ENCODE peak calls at places on chromosomes 6 and 20, in seven cellular contexts. One of them, this sample, is unnamed.

GRCh38 chr6:164124986-164125385 is 710.5 kb downstream of the QKI start:
- DNase-seq in HFF-Myc: no peak
- DNase-seq in A549: no peak
- DNase-seq in lower leg skin: no peak
- DNase-seq in HepG2: no peak
- DNase-seq in fibroblast of pulmonary artery: no peak
- DNase-seq in breast epithelium: no peak
- DNase-seq in this sample: no peak

GRCh38 chr6:74319292-74319691 is 623.3 kb downstream of the CD109 start:
- DNase-seq in HFF-Myc: no peak
- DNase-seq in A549: no peak
- DNase-seq in lower leg skin: no peak
- DNase-seq in HepG2: no peak
- DNase-seq in fibroblast of pulmonary artery: no peak
- DNase-seq in breast epithelium: no peak
- DNase-seq in this sample: no peak

GRCh38 chr20:61634376-61634775 is 382.3 kb downstream of the CDH4 start:
- DNase-seq in HFF-Myc: no peak
- DNase-seq in A549: no peak
- DNase-seq in lower leg skin: no peak
- DNase-seq in HepG2: no peak
- DNase-seq in fibroblast of pulmonary artery: no peak
- DNase-seq in breast epithelium: no peak
- DNase-seq in this sample: no peak

GRCh38 chr20:50848341-50848808 is 53.5 kb downstream of the BCAS4 start:
- DNase-seq in HFF-Myc: no peak
- DNase-seq in A549: no peak
- DNase-seq in lower leg skin: no peak
- DNase-seq in HepG2: no peak
- DNase-seq in fibroblast of pulmonary artery: peak
- DNase-seq in breast epithelium: no peak
- DNase-seq in this sample: no peak

GRCh38 chr20:25178563-25179438 is 16.7 kb upstream of the ENTPD6 start:
- DNase-seq in HFF-Myc: peak
- DNase-seq in A549: peak
- DNase-seq in lower leg skin: no peak
- DNase-seq in HepG2: peak
- DNase-seq in fibroblast of pulmonary artery: peak
- DNase-seq in breast epithelium: no peak
- DNase-seq in this sample: no peak

GRCh38 chr6:36827261-36828079 is 11.8 kb downstream of the CPNE5 start:
- DNase-seq in HFF-Myc: peak
- DNase-seq in A549: no peak
- DNase-seq in lower leg skin: no peak
- DNase-seq in HepG2: no peak
- DNase-seq in fibroblast of pulmonary artery: peak
- DNase-seq in breast epithelium: no peak
- DNase-seq in this sample: no peak

GRCh38 chr20:53028337-53029007 is 56.3 kb downstream of the TSHZ2 start:
- DNase-seq in HFF-Myc: no peak
- DNase-seq in A549: no peak
- DNase-seq in lower leg skin: no peak
- DNase-seq in HepG2: no peak
- DNase-seq in fibroblast of pulmonary artery: no peak
- DNase-seq in breast epithelium: no peak
- DNase-seq in this sample: no peak

GRCh38 chr6:4910060-4910746 is 93.6 kb downstream of the RPP40 start:
- DNase-seq in HFF-Myc: no peak
- DNase-seq in A549: no peak
- DNase-seq in lower leg skin: no peak
- DNase-seq in HepG2: no peak
- DNase-seq in fibroblast of pulmonary artery: no peak
- DNase-seq in breast epithelium: no peak
- DNase-seq in this sample: no peak

GRCh38 chr6:158461954-158462353 is 97.9 kb upstream of the TMEM181 start:
- DNase-seq in HFF-Myc: no peak
- DNase-seq in A549: no peak
- DNase-seq in lower leg skin: no peak
- DNase-seq in HepG2: no peak
- DNase-seq in fibroblast of pulmonary artery: peak
- DNase-seq in breast epithelium: no peak
- DNase-seq in this sample: no peak

DNA sequence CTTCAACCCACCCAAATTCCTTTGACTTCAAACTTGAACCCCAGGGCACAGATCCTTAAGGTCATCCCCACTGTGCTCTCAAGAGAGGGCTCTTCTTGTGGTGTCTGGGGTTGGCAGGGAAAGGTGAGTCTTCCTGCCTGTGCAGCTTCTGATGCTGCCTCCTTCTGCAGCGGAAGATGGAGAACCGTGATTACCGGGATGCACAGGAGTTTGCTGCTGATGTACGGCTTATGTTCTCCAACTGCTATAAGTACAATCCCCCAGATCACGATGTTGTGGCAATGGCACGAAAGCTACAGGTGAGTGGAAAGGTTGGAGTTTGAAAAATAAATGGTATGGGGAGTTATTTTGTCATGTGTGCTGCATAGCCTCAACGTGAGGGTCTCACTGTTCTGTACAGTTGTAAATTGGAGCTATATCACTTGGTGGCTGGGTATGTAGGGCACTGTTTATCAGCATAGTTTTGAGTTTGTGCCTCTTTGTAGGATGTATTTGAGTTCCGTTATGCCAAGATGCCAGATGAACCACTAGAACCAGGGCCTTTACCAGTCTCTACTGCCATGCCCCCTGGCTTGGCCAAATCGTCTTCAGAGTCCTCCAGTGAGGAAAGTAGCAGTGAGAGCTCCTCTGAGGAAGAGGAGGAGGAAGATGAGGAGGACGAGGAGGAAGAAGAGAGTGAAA is 9.0 kb downstream of the BRD2 start:
- DNase-seq in HFF-Myc: no peak
- DNase-seq in A549: no peak
- DNase-seq in lower leg skin: no peak
- DNase-seq in HepG2: no peak
- DNase-seq in fibroblast of pulmonary artery: no peak
- DNase-seq in breast epithelium: no peak
- DNase-seq in this sample: no peak
- H3K4me3 ChIP-seq in HFF-Myc: no peak
- H3K4me3 ChIP-seq in A549: no peak
- H3K4me3 ChIP-seq in lower leg skin: no peak
- H3K4me3 ChIP-seq in HepG2: no peak
- H3K4me3 ChIP-seq in fibroblast of pulmonary artery: no peak
- H3K4me3 ChIP-seq in breast epithelium: no peak
- H3K4me3 ChIP-seq in this sample: no peak

DNA sequence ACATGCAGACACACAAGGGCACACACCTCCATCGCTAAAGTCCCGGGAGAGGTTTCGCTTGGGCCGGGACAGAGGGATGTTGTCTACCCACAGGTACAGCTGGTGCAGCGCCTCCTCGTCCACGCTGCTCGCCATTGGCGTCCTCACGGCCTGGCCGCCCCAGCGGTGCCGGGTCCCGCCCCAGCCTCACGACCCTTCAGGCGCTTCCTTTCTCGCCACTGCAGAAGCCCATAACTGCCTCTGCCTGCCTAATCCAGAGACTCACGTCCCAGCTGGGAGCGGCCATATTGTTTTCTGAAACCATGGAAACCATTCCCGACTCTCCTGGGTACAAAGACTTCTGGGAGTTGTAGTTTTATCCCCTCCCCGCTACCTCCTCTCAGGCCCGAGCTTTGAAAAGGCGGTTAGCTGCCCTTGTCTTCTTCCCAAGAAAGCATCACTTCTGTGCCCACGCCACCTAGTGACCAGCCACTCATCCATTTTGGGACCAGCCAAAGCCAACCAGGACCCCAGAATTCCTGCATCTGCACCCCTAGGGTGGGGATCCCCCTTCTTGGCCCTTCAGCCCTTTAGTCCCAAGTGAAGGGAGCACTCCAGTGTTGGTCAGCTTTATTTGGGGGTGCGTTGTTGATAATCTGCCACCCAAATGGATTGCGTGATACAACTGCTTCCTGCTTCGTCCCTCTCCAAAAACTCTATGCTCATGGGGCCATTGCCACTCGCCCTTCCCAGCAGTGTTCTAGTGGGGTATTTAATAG is at the start of gene SPEF1:
- DNase-seq in HFF-Myc: peak
- DNase-seq in A549: peak
- DNase-seq in lower leg skin: peak
- DNase-seq in HepG2: peak
- DNase-seq in fibroblast of pulmonary artery: peak
- DNase-seq in breast epithelium: peak
- DNase-seq in this sample: no peak
- TF ChIP-seq CTCF in HFF-Myc: peak
- TF ChIP-seq CTCF in A549: peak
- TF ChIP-seq CTCF in lower leg skin: no peak
- TF ChIP-seq CTCF in HepG2: peak
- TF ChIP-seq CTCF in fibroblast of pulmonary artery: peak
- TF ChIP-seq CTCF in breast epithelium: no peak
- TF ChIP-seq CTCF in this sample: peak

GRCh38 chr20:57680131-57680716 is 29.6 kb downstream of the PMEPA1 start:
- DNase-seq in HFF-Myc: no peak
- DNase-seq in A549: no peak
- DNase-seq in lower leg skin: no peak
- DNase-seq in HepG2: no peak
- DNase-seq in fibroblast of pulmonary artery: no peak
- DNase-seq in breast epithelium: no peak
- DNase-seq in this sample: no peak

GRCh38 chr20:57676517-57677322 is 33.1 kb downstream of the PMEPA1 start:
- DNase-seq in HFF-Myc: no peak
- DNase-seq in A549: no peak
- DNase-seq in lower leg skin: no peak
- DNase-seq in HepG2: no peak
- DNase-seq in fibroblast of pulmonary artery: no peak
- DNase-seq in breast epithelium: no peak
- DNase-seq in this sample: no peak

GRCh38 chr20:57679113-57679512 is 30.7 kb downstream of the PMEPA1 start:
- DNase-seq in HFF-Myc: no peak
- DNase-seq in A549: no peak
- DNase-seq in lower leg skin: no peak
- DNase-seq in HepG2: no peak
- DNase-seq in fibroblast of pulmonary artery: no peak
- DNase-seq in breast epithelium: no peak
- DNase-seq in this sample: no peak

GRCh38 chr20:57677323-57677982 is 32.4 kb downstream of the PMEPA1 start:
- DNase-seq in HFF-Myc: no peak
- DNase-seq in A549: no peak
- DNase-seq in lower leg skin: no peak
- DNase-seq in HepG2: no peak
- DNase-seq in fibroblast of pulmonary artery: no peak
- DNase-seq in breast epithelium: no peak
- DNase-seq in this sample: no peak

GRCh38 chr20:57678340-57678739 is 31.5 kb downstream of the PMEPA1 start:
- DNase-seq in HFF-Myc: no peak
- DNase-seq in A549: no peak
- DNase-seq in lower leg skin: no peak
- DNase-seq in HepG2: no peak
- DNase-seq in fibroblast of pulmonary artery: no peak
- DNase-seq in breast epithelium: no peak
- DNase-seq in this sample: no peak
- H3K4me3 ChIP-seq in HFF-Myc: no peak
- H3K4me3 ChIP-seq in A549: no peak
- H3K4me3 ChIP-seq in lower leg skin: no peak
- H3K4me3 ChIP-seq in HepG2: no peak
- H3K4me3 ChIP-seq in fibroblast of pulmonary artery: no peak
- H3K4me3 ChIP-seq in breast epithelium: no peak
- H3K4me3 ChIP-seq in this sample: no peak

DNA sequence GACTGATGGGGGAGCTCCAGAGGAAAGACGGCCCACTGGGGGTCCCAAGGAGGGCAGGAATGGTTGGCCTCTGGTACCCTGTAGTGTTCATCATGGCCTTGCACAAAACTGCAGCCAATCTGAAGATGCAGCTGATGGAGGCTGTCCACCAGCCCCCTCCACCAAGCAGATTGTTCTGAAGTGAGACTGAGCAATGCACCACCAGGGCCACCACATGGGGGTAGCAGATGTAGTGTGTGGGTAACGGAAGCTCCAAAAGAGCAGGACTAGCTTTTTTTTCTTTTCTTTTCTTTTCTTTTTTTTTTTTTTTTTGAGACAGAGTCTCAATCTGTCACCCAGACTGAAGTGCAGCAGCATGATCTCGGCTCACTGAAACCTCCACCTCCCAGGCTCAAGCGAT is 181.0 kb upstream of the MYLIP start:
- DNase-seq in HFF-Myc: no peak
- DNase-seq in A549: no peak
- DNase-seq in lower leg skin: no peak
- DNase-seq in HepG2: no peak
- DNase-seq in fibroblast of pulmonary artery: no peak
- DNase-seq in breast epithelium: no peak
- DNase-seq in this sample: no peak
- TF ChIP-seq CTCF in HFF-Myc: no peak
- TF ChIP-seq CTCF in A549: no peak
- TF ChIP-seq CTCF in lower leg skin: no peak
- TF ChIP-seq CTCF in HepG2: no peak
- TF ChIP-seq CTCF in fibroblast of pulmonary artery: no peak
- TF ChIP-seq CTCF in breast epithelium: no peak
- TF ChIP-seq CTCF in this sample: no peak

This sample was measured in epithelial cell of proximal tubule.